ENCODE peak calls at places on chromosomes 12 and 14, in nine cellular contexts. O is spleen, M is NB4, W is lower leg skin, Q is uterus, L is transverse colon, T is heart left ventricle, E is A549, C is HepG2. X is an unnamed sample.

GRCh38 chr14:57865450-57866198 is at the start of gene SLC35F4:
- DNase-seq in O (no peak), M (no peak), W (no peak), Q (no peak), L (no peak), T (no peak), E (peak), C (no peak), X (no peak)

GRCh38 chr12:132354982-132355680 is 25.7 kb upstream of the GALNT9 start:
- DNase-seq in O (peak), M (no peak), W (no peak), Q (no peak), L (no peak), T (no peak), E (no peak), C (no peak), X (no peak)

GRCh38 chr14:68779761-68780323 is 13.0 kb downstream of the ZFP36L1 start:
- DNase-seq in O (no peak), M (no peak), W (peak), Q (peak), L (peak), T (no peak), E (no peak), C (peak), X (no peak)

GRCh38 chr14:51398898-51399297 is 158.9 kb downstream of the TMX1 start:
- DNase-seq in O (no peak), M (no peak), W (no peak), Q (no peak), L (no peak), T (no peak), E (peak), C (no peak), X (no peak)

GRCh38 chr14:36067428-36068187 is 108.9 kb downstream of the PTCSC3 start:
- DNase-seq in O (no peak), M (no peak), W (no peak), Q (no peak), L (no peak), T (no peak), E (no peak), C (no peak), X (no peak)

GRCh38 chr12:1972856-1973317 is 31.4 kb downstream of the DCP1B start:
- DNase-seq in O (no peak), M (no peak), W (no peak), Q (peak), L (peak), T (peak), E (no peak), C (no peak), X (no peak)

GRCh38 chr14:56333361-56334279 is 215.4 kb downstream of the PELI2 start:
- DNase-seq in O (no peak), M (peak), W (no peak), Q (no peak), L (no peak), T (no peak), E (peak), C (peak), X (no peak)

GRCh38 chr14:75984674-75985073 is 889 bp upstream of the IFT43 start:
- DNase-seq in O (no peak), M (no peak), W (peak), Q (no peak), L (no peak), T (no peak), E (no peak), C (peak), X (no peak)

GRCh38 chr12:12726543-12727093 is 9.4 kb downstream of the CDKN1B start:
- DNase-seq in O (no peak), M (peak), W (no peak), Q (no peak), L (no peak), T (no peak), E (peak), C (no peak), X (no peak)

GRCh38 chr14:67857778-67858350 is 38.3 kb downstream of the RAD51B start:
- DNase-seq in O (no peak), M (no peak), W (no peak), Q (no peak), L (no peak), T (no peak), E (no peak), C (no peak), X (no peak)

GRCh38 chr14:65594153-65594881 is 181.8 kb downstream of the FUT8 start:
- DNase-seq in O (no peak), M (peak), W (no peak), Q (no peak), L (peak), T (no peak), E (peak), C (peak), X (no peak)

GRCh38 chr12:62862259-62862881 is 72.6 kb downstream of the PPM1H start:
- DNase-seq in O (no peak), M (no peak), W (no peak), Q (no peak), L (no peak), T (no peak), E (no peak), C (no peak), X (no peak)

GRCh38 chr12:124359671-124360581 is 65.0 kb downstream of the RFLNA start:
- DNase-seq in O (no peak), M (peak), W (peak), Q (peak), L (peak), T (peak), E (no peak), C (no peak), X (no peak)

GRCh38 chr12:80472241-80472640 is 28.2 kb downstream of the PTPRQ start:
- DNase-seq in O (no peak), M (no peak), W (no peak), Q (no peak), L (no peak), T (no peak), E (no peak), C (no peak), X (no peak)

GRCh38 chr14:33686856-33687255 is 264.0 kb downstream of the EGLN3 start:
- DNase-seq in O (no peak), M (no peak), W (no peak), Q (no peak), L (no peak), T (no peak), E (no peak), C (no peak), X (no peak)

GRCh38 chr14:33691907-33692306 is 259.0 kb downstream of the EGLN3 start:
- DNase-seq in O (no peak), M (no peak), W (no peak), Q (no peak), L (no peak), T (no peak), E (no peak), C (no peak), X (no peak)

GRCh38 chr14:33692762-33693161 is 258.1 kb downstream of the EGLN3 start:
- DNase-seq in O (no peak), M (no peak), W (no peak), Q (no peak), L (no peak), T (no peak), E (no peak), C (no peak), X (no peak)

GRCh38 chr14:33686218-33686617 is 264.7 kb downstream of the EGLN3 start:
- DNase-seq in O (no peak), M (no peak), W (no peak), Q (no peak), L (no peak), T (no peak), E (no peak), C (no peak), X (no peak)

DNA sequence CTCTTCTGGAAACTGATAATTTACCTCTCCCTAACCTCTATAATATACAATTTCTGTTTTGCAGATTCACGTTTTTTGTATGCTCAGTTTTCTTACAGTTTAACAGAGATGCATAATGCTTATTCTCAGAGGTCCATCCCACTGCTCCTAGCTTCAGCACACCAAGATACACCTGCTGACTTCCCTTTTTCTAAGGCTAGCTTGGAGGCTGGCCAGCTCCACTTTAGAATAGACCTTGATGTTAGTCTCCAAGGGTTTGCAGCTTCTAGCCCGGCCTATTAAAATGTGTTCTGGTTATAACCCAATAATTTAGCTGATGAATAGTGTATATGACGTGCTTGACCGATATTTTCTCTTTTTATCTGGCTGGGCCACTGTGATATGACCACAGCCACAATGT is 261.2 kb downstream of the EGLN3 start:
- DNase-seq in O (no peak), M (no peak), W (no peak), Q (no peak), L (no peak), T (no peak), E (no peak), C (no peak), X (no peak)
- H3K4me3 ChIP-seq in O (no peak), M (no peak), W (no peak), Q (no peak), L (no peak), T (no peak), E (no peak), C (no peak), X (no peak)

GRCh38 chr12:6336079-6336858 is 5.6 kb downstream of the TNFRSF1A start:
- DNase-seq in O (peak), M (peak), W (peak), Q (peak), L (peak), T (peak), E (peak), C (peak), X (peak)
- TF ChIP-seq POLR2A in O (no peak), M (peak), W (no peak), Q (peak), L (peak), T (peak), E (peak), C (no peak), X (peak)

DNA sequence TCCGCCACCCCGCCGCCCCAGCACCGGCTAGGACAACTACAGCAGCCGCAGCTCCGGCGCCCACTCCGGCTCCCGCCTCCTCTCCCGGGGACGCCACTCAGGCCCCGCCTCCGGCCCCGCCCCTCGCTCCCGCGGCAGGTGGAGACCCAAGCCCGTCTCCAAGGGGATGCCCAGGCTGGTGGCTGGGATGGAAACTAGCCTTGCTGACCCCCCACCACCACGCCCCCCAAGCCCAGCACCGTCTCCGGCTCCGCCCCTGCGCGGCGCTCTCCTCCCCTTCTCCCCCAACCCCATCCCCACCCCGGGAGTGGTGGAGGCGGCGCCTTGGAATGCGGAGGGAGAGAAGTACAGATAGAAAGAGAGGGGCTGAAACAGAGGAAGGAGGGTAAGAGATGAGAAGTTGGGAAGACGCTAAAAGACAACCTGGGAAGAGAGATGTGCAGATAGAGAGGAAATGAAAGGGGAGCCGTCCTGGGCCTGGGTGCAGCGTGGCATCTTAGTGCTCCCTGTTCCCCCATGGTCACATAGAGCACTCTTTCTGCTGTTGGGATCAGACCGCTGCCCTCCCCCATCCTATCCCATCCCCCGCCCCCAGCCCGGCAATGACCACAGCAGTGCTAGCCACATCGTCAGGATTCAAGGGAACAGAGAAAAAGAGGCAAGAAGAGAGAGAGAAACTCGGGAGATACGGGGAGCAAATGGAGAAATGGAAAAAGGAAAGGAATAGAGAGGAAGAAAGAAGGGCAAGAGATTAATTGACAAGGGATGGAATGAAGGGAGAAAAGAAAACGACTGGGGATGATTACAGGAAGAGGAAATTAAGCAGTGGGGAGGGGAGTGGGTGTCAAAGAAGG is at the start of gene ITGA7:
- DNase-seq in O (peak), M (peak), W (peak), Q (peak), L (peak), T (peak), E (peak), C (no peak), X (no peak)
- H3K4me3 ChIP-seq in O (peak), M (no peak), W (peak), Q (peak), L (peak), T (peak), E (peak), C (peak), X (peak)

GRCh38 chr12:130838951-130839769 is at the start of gene STX2:
- DNase-seq in O (peak), M (peak), W (peak), Q (peak), L (peak), T (peak), E (peak), C (peak), X (peak)
- TF ChIP-seq POLR2A in O (no peak), M (peak), W (no peak), Q (peak), L (no peak), T (peak), E (peak), C (peak), X (no peak)

GRCh38 chr12:64029013-64029857 is 184.7 kb downstream of the SRGAP1 start:
- DNase-seq in O (no peak), M (no peak), W (no peak), Q (peak), L (no peak), T (no peak), E (no peak), C (no peak), X (no peak)
- H3K4me3 ChIP-seq in O (no peak), M (no peak), W (no peak), Q (no peak), L (no peak), T (no peak), E (no peak), C (no peak), X (no peak)

GRCh38 chr12:66169221-66170170 is at the start of gene TMBIM4:
- DNase-seq in O (peak), M (peak), W (peak), Q (peak), L (peak), T (peak), E (peak), C (peak), X (peak)
- TF ChIP-seq POLR2A in O (peak), M (peak), W (no peak), Q (peak), L (peak), T (peak), E (peak), C (peak), X (peak)

DNA sequence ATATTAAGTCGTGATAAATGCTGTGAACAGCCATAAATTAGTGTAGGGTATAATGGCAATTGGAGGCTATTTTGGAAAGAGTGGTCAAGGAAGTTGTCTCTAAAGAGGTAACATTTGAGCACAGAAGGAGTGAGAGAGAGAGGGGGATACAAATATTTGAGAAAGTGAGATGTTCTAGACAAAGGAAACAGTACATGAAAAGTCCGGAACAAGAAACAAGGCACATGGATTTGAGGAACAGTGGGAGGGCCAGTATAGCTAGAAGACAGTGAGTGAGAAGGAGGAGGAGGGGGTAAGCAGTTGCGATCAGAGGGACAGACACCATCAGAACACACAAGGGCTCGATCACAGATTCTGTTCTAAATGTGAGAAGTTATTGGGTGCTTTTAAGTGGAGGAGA is 20.1 kb upstream of the RNASE12 start:
- DNase-seq in O (no peak), M (no peak), W (no peak), Q (no peak), L (no peak), T (no peak), E (no peak), C (no peak), X (no peak)
- H3K4me3 ChIP-seq in O (no peak), M (no peak), W (no peak), Q (no peak), L (no peak), T (no peak), E (no peak), C (no peak), X (no peak)

DNA sequence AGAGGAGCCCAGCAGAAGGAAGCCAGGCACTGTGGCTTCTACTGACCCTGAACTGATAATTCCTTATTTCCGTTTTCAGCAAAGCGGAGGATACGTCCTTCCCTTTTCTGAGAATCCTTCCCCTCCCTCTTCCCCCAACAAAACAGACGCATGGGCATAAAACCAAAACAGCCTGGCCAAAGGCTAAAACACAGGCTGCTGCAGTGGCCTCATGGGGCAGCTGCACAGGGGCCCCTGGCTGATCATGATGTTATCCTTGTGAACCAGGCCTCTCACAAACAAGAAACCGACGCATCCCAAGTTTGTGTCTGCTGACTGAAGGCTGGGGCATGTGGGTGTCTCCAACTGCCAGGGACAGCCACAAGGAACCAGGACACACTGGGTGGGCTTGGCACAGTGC is 23.4 kb upstream of the STON2 start:
- DNase-seq in O (no peak), M (no peak), W (peak), Q (peak), L (no peak), T (peak), E (no peak), C (no peak), X (no peak)
- TF ChIP-seq POLR2A in O (no peak), M (no peak), W (no peak), Q (no peak), L (no peak), T (no peak), E (no peak), C (no peak), X (no peak)